ENCODE peak calls at places on chromosomes 1 and 21, in seven cellular contexts. R is GM12878, T is mammary epithelial cell, Z is A673, B is hepatocyte, O is GM23338, C is GM23248. P is an unnamed sample.

GRCh38 chr1:51955797-51956527 is 34.5 kb downstream of the RAB3B start:
- DNase-seq in B (no peak), Z (peak), C (no peak), O (peak), R (peak), T (no peak), P (no peak)

GRCh38 chr1:47720100-47720499 is 277.1 kb downstream of the TRABD2B start:
- DNase-seq in B (no peak), T (no peak), O (no peak), Z (no peak), C (no peak), R (no peak), P (no peak)

GRCh38 chr1:88549536-88549935 is 134.5 kb upstream of the PKN2 start:
- DNase-seq in B (peak), C (peak), O (peak), Z (peak), T (no peak), R (no peak), P (peak)

GRCh38 chr1:43978551-43979260 is at the start of gene B4GALT2:
- DNase-seq in T (peak), O (peak), C (peak), B (peak), Z (peak), R (no peak), P (no peak)

GRCh38 chr1:187261637-187262036 is 432.9 kb downstream of the PLA2G4A start:
- DNase-seq in R (no peak), Z (peak), T (no peak), C (no peak), O (no peak), B (no peak), P (no peak)

GRCh38 chr1:186236921-186237320 is 138.1 kb downstream of the TPR start:
- DNase-seq in T (peak), B (peak), O (no peak), C (peak), R (no peak), Z (peak), P (no peak)

GRCh38 chr1:88737338-88737927 is 53.4 kb downstream of the PKN2 start:
- DNase-seq in Z (no peak), O (peak), T (no peak), R (no peak), B (no peak), C (no peak), P (no peak)

GRCh38 chr1:25927541-25928265 is 21.5 kb upstream of the STMN1 start:
- DNase-seq in B (no peak), O (peak), T (no peak), R (no peak), Z (no peak), C (no peak), P (no peak)

GRCh38 chr1:9207086-9207485 is 27.5 kb upstream of the H6PD start:
- DNase-seq in O (no peak), T (peak), Z (no peak), R (no peak), C (peak), B (no peak), P (no peak)

GRCh38 chr1:99811747-99812146 is 38.4 kb upstream of the AGL start:
- DNase-seq in B (no peak), O (no peak), C (no peak), R (no peak), T (no peak), Z (no peak), P (no peak)

GRCh38 chr1:68081775-68082283 is 31.4 kb upstream of the DIRAS3 start:
- DNase-seq in Z (no peak), B (no peak), T (no peak), R (no peak), O (no peak), C (peak), P (no peak)

GRCh38 chr1:229410370-229410691 is 23.6 kb downstream of the ACTA1 start:
- DNase-seq in B (no peak), T (no peak), Z (no peak), R (no peak), C (no peak), O (no peak), P (no peak)

GRCh38 chr1:221699582-221700519 is 42.0 kb downstream of the DUSP10 start:
- DNase-seq in O (no peak), C (peak), R (no peak), B (no peak), T (no peak), Z (no peak), P (no peak)

GRCh38 chr1:222084996-222085395 is 343.1 kb upstream of the DUSP10 start:
- DNase-seq in B (no peak), C (peak), Z (no peak), R (no peak), T (peak), O (no peak), P (no peak)

GRCh38 chr21:46003575-46004007 is 22.0 kb downstream of the COL6A1 start:
- DNase-seq in B (no peak), O (no peak), C (no peak), R (no peak), Z (no peak), T (no peak), P (no peak)

DNA sequence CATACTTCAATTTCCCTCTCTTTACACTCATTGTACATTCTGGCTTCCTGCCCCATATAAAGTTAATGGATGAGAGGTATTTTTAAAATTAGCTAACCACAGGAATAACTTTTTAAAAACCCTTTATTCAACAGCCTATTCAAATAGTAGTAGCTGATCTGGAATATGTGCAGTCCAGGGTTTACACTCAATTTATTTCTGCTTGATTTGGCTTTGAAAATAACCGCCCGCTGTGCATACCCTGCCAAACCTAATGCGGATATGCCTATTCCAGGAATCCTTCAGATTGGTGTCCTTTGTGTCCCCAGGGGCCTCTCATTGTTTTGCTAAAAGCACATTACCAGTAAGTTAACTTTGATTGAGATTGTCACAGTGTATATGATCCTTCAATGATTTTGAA is 1686.2 kb downstream of the PLA2G4A start:
- DNase-seq in T (no peak), B (no peak), R (no peak), O (no peak), Z (peak), C (no peak), P (no peak)
- TF ChIP-seq EZH2 in T (no peak), B (no peak), R (no peak), O (no peak), Z (no peak), C (no peak), P (no peak)

GRCh38 chr1:1966086-1966740 is 37.4 kb downstream of the CFAP74 start:
- DNase-seq in R (no peak), O (no peak), T (no peak), Z (no peak), C (no peak), B (no peak), P (no peak)

GRCh38 chr1:1962752-1963151 is 40.8 kb downstream of the CFAP74 start:
- DNase-seq in Z (no peak), R (no peak), O (no peak), C (no peak), B (no peak), T (no peak), P (no peak)

GRCh38 chr1:1965546-1965945 is 38.0 kb downstream of the CFAP74 start:
- DNase-seq in Z (no peak), R (no peak), O (no peak), C (no peak), T (no peak), B (no peak), P (no peak)

GRCh38 chr1:1964811-1965210 is 38.8 kb downstream of the CFAP74 start:
- DNase-seq in R (no peak), T (no peak), C (no peak), B (no peak), Z (no peak), O (no peak), P (no peak)

GRCh38 chr1:1963570-1963969 is 40.0 kb downstream of the CFAP74 start:
- DNase-seq in T (no peak), O (no peak), R (no peak), Z (no peak), B (no peak), C (no peak), P (no peak)
- H3K4me3 ChIP-seq in T (no peak), O (no peak), R (no peak), Z (no peak), B (no peak), C (no peak), P (no peak)

GRCh38 chr1:205926636-205927035 is 16.6 kb downstream of the SLC26A9 start:
- DNase-seq in R (no peak), Z (no peak), T (no peak), O (no peak), C (no peak), B (no peak), P (no peak)
- H3K27ac ChIP-seq in R (no peak), Z (no peak), T (no peak), O (no peak), C (no peak), B (no peak), P (no peak)

GRCh38 chr1:109396971-109397370 is 747 bp downstream of the SORT1 start:
- DNase-seq in C (no peak), O (no peak), B (no peak), R (no peak), T (no peak), Z (no peak), P (no peak)
- TF ChIP-seq EZH2 in C (no peak), O (no peak), B (no peak), R (peak), T (no peak), Z (no peak), P (no peak)

GRCh38 chr1:84163123-84164038 is 19.3 kb downstream of the PRKACB start:
- DNase-seq in O (no peak), B (no peak), R (no peak), C (peak), Z (no peak), T (no peak), P (no peak)

GRCh38 chr1:84166797-84167196 is 22.7 kb downstream of the PRKACB start:
- DNase-seq in Z (no peak), C (no peak), T (no peak), R (no peak), O (no peak), B (no peak), P (no peak)

GRCh38 chr1:84164567-84165021 is 20.5 kb downstream of the PRKACB start:
- DNase-seq in B (no peak), T (no peak), Z (no peak), R (no peak), O (no peak), C (peak), P (no peak)

GRCh38 chr1:84165566-84165965 is 21.5 kb downstream of the PRKACB start:
- DNase-seq in T (no peak), B (no peak), C (no peak), O (no peak), Z (no peak), R (no peak), P (no peak)

DNA sequence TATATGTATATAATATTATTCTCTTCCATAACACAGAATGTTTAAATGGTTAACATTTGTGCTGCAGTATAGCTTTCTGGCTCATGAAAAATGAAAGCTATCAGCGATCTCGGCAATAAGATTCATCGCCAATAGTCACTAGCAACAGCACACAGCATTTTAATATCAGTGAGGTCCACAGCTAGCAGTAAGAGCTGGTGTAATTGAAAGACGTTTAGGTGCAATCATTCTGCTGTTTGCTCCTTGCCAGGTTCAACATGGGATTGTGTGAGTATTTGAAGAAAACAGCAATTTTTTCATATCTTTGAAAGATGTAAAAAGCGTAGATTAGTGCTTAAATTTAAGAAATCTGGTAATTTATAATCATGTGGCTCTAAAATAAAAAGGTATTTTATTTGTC is 20.1 kb downstream of the PRKACB start:
- DNase-seq in B (no peak), Z (no peak), O (no peak), C (peak), T (no peak), R (no peak), P (no peak)
- H3K4me3 ChIP-seq in B (no peak), Z (no peak), O (no peak), C (peak), T (no peak), R (no peak), P (no peak)

GRCh38 chr21:37414292-37415253 is 48.0 kb downstream of the DYRK1A start:
- DNase-seq in T (no peak), C (no peak), Z (no peak), R (no peak), B (no peak), O (no peak), P (no peak)
- H3K27ac ChIP-seq in T (no peak), C (peak), Z (no peak), R (peak), B (no peak), O (peak), P (no peak)

GRCh38 chr1:227786673-227787512 is 28.6 kb upstream of the PRSS38 start:
- DNase-seq in O (peak), B (no peak), Z (no peak), C (peak), R (no peak), T (no peak), P (no peak)

GRCh38 chr1:227789042-227789880 is 26.2 kb upstream of the PRSS38 start:
- DNase-seq in O (peak), T (no peak), Z (no peak), C (peak), B (no peak), R (no peak), P (no peak)

GRCh38 chr1:227788279-227789041 is 27.0 kb upstream of the PRSS38 start:
- DNase-seq in Z (peak), C (peak), O (peak), B (peak), R (no peak), T (peak), P (no peak)

GRCh38 chr1:227785812-227786608 is 29.5 kb upstream of the PRSS38 start:
- DNase-seq in T (no peak), O (no peak), B (no peak), C (no peak), Z (no peak), R (no peak), P (no peak)

GRCh38 chr1:227787513-227788278 is 27.8 kb upstream of the PRSS38 start:
- DNase-seq in Z (peak), T (peak), B (peak), R (peak), O (peak), C (peak), P (peak)
- TF ChIP-seq EZH2 in Z (no peak), T (no peak), B (no peak), R (no peak), O (no peak), C (no peak), P (no peak)

GRCh38 chr1:54378884-54379445 is 27.2 kb downstream of the SSBP3 start:
- DNase-seq in R (no peak), Z (no peak), C (no peak), B (no peak), O (peak), T (no peak), P (no peak)

GRCh38 chr1:54376085-54377039 is 29.8 kb downstream of the SSBP3 start:
- DNase-seq in C (no peak), Z (no peak), B (peak), T (no peak), R (peak), O (no peak), P (no peak)

GRCh38 chr1:54378157-54378883 is 27.9 kb downstream of the SSBP3 start:
- DNase-seq in Z (no peak), B (no peak), O (peak), R (no peak), C (no peak), T (no peak), P (no peak)

GRCh38 chr1:54375331-54376084 is 30.7 kb downstream of the SSBP3 start:
- DNase-seq in T (no peak), C (no peak), O (peak), Z (no peak), B (no peak), R (no peak), P (no peak)

DNA sequence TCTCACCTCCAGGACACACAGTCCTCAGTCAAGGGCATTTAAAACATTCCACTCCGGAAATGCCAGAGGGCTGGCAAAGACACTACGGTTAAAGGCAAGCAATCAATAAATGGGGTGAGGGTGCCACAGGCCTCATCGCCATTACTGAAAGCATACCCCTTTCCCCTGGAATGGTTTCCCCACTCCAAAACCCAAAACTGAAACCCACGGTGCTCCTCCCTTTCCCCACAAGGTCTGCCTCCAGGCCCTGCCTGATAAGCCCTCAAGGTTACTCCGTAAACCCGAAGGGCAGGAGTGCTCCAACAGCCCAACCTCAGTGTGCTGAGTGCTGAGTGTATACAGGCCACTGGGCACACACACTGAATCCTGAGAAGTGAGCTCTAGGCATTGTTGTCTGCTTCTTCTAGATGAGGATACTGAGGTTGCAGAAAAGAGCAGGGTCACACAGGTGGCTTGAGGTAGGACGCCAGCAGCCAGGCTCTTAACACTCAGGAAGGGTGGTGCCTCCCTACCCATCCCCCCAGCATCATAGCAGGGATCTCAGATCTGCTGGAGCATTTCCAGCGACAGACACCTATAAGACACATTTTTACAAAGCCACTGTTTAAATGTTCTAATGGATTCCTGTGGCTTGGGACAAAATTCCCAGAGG is 29.0 kb downstream of the SSBP3 start:
- DNase-seq in T (no peak), R (no peak), B (no peak), Z (no peak), O (no peak), C (peak), P (no peak)
- H3K4me3 ChIP-seq in T (no peak), R (peak), B (no peak), Z (no peak), O (peak), C (no peak), P (no peak)

DNA sequence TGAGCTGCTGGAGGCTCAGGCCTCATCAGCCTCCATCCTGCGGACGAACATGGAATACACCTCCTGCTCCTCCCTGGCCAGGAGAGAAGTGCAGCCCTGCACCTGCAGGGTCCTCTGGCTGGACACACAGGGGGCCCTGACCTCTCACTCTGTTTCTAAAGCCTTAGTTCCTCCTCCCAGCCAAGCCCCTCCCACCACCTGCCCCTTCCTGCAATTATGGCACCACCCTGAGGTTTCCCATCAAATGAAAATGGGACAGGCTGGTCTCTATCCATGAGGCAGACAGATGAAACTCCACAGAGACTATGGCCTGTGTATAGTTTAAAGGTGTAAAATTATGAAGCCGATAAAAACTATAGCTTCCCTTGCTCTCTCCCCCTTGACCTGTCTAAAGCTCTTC is 42.6 kb downstream of the CACNA1S start:
- DNase-seq in C (no peak), B (no peak), T (no peak), Z (no peak), R (no peak), O (no peak), P (no peak)
- H3K27ac ChIP-seq in C (no peak), B (no peak), T (no peak), Z (no peak), R (no peak), O (no peak), P (no peak)

P was measured in SK-N-MC.